ENCODE peak calls at places on chromosomes 7 and 10, in eight cellular contexts. J, E, K, O, U, F, L and R are unnamed samples.

GRCh38 chr7:100478966-100479660 is at the start of gene TSC22D4:
- DNase-seq in J (peak; percentile 91), E (peak; percentile 96), K (peak; percentile 96), O (peak; percentile 97), U (peak; percentile 83), F (peak; percentile 96), L (peak; percentile 95), R (peak; percentile 94)

GRCh38 chr7:96187735-96188622 is 133.9 kb downstream of the SLC25A13 start:
- DNase-seq in J (no peak), E (no peak), K (no peak), O (no peak), U (no peak), F (no peak), L (no peak), R (no peak)

GRCh38 chr10:84685047-84685660 is 356.8 kb downstream of the CCSER2 start:
- DNase-seq in J (peak; percentile 6), E (no peak), K (no peak), O (no peak), U (no peak), F (no peak), L (no peak), R (no peak)

GRCh38 chr10:6018422-6018821 is 41.1 kb upstream of the IL15RA start:
- DNase-seq in J (no peak), E (no peak), K (no peak), O (no peak), U (no peak), F (peak; percentile 31), L (peak; percentile 18), R (no peak)

GRCh38 chr10:123429631-123430257 is 236.4 kb upstream of the GPR26 start:
- DNase-seq in J (peak; percentile 13), E (no peak), K (no peak), O (no peak), U (no peak), F (no peak), L (no peak), R (no peak)

GRCh38 chr7:20778063-20778721 is 8.5 kb downstream of the SP8 start:
- DNase-seq in J (peak; percentile 3), E (no peak), K (no peak), O (peak; percentile 66), U (peak; percentile 79), F (no peak), L (peak; percentile 46), R (no peak)

GRCh38 chr7:158273138-158273651 is 314.4 kb downstream of the PTPRN2 start:
- DNase-seq in J (no peak), E (no peak), K (peak; percentile 1), O (no peak), U (no peak), F (no peak), L (no peak), R (peak; percentile 6)

GRCh38 chr10:93235686-93236085 is 162.0 kb downstream of the CYP26A1 start:
- DNase-seq in J (no peak), E (peak; percentile 55), K (no peak), O (no peak), U (no peak), F (peak; percentile 12), L (no peak), R (no peak)

GRCh38 chr10:91042069-91042468 is 121.2 kb upstream of the ANKRD1 start:
- DNase-seq in J (no peak), E (no peak), K (no peak), O (no peak), U (no peak), F (peak; percentile 26), L (no peak), R (no peak)

GRCh38 chr7:47500103-47500563 is 81.8 kb downstream of the TNS3 start:
- DNase-seq in J (no peak), E (no peak), K (no peak), O (no peak), U (peak; percentile 69), F (no peak), L (no peak), R (no peak)

GRCh38 chr10:90602815-90603600 is 254.8 kb downstream of the HTR7 start:
- DNase-seq in J (peak; percentile 73), E (no peak), K (no peak), O (no peak), U (no peak), F (peak; percentile 50), L (no peak), R (no peak)

GRCh38 chr10:26378763-26379361 is 59.3 kb upstream of the APBB1IP start:
- DNase-seq in J (no peak), E (no peak), K (no peak), O (no peak), U (no peak), F (peak; percentile 1), L (no peak), R (no peak)

GRCh38 chr10:28587970-28588290 is 55.0 kb downstream of the WAC start:
- DNase-seq in J (no peak), E (no peak), K (no peak), O (no peak), U (no peak), F (peak; percentile 84), L (no peak), R (no peak)

GRCh38 chr7:22675917-22676343 is 51.1 kb upstream of the IL6 start:
- DNase-seq in J (peak; percentile 48), E (no peak), K (no peak), O (no peak), U (no peak), F (peak; percentile 48), L (no peak), R (no peak)

GRCh38 chr7:142857625-142858024 is 2.7 kb downstream of the EPHB6 start:
- DNase-seq in J (no peak), E (no peak), K (no peak), O (no peak), U (no peak), F (no peak), L (no peak), R (no peak)

DNA sequence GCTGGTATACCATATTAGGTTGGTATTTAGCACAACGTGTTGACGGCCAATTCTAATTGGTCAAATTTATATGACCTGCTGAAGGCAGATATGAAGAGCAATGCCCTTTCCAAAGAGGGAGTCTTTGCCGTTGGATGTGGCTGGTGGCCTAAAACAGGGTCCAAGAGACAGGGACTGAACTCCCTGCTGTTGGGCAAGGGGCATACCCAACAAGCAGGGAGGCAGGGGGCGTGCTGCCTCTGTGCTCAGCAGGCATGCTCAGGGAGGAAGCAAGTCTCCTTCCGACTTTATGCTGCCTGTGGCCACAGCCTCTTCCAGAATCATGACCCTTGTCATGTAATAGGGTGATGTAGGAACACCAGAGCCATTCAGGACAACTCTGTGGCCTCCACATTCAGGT is 167.7 kb upstream of the NPVF start:
- DNase-seq in J (no peak), E (no peak), K (no peak), O (no peak), U (no peak), F (no peak), L (no peak), R (no peak)
- TF ChIP-seq CTCF in J (no peak), E (no peak), K (no peak), O (no peak), U (no peak), F (no peak), L (no peak), R (no peak)

GRCh38 chr10:4345842-4346241 is 480.2 kb upstream of the AKR1E2 start:
- DNase-seq in J (no peak), E (no peak), K (no peak), O (no peak), U (no peak), F (peak; percentile 51), L (no peak), R (no peak)

GRCh38 chr10:4343798-4344370 is 482.1 kb upstream of the AKR1E2 start:
- DNase-seq in J (no peak), E (no peak), K (no peak), O (no peak), U (no peak), F (no peak), L (no peak), R (no peak)

GRCh38 chr10:4346257-4346656 is 479.8 kb upstream of the AKR1E2 start:
- DNase-seq in J (no peak), E (no peak), K (no peak), O (no peak), U (no peak), F (peak; percentile 37), L (no peak), R (no peak)

GRCh38 chr10:4343091-4343490 is 482.9 kb upstream of the AKR1E2 start:
- DNase-seq in J (no peak), E (no peak), K (no peak), O (no peak), U (no peak), F (no peak), L (no peak), R (no peak)

GRCh38 chr10:4344544-4344994 is 481.4 kb upstream of the AKR1E2 start:
- DNase-seq in J (peak; percentile 100), E (peak; percentile 39), K (peak; percentile 88), O (peak; percentile 58), U (peak; percentile 51), F (peak; percentile 100), L (no peak), R (peak; percentile 58)
- TF ChIP-seq CTCF in J (peak; percentile 63), E (no peak), K (peak; percentile 48), O (no peak), U (no peak), F (peak; percentile 17), L (no peak), R (no peak)

GRCh38 chr7:105277341-105277740 is 111.4 kb downstream of the SRPK2 start:
- DNase-seq in J (peak; percentile 82), E (no peak), K (no peak), O (no peak), U (peak; percentile 47), F (peak; percentile 54), L (no peak), R (no peak)

GRCh38 chr7:105281966-105282365 is 106.8 kb downstream of the SRPK2 start:
- DNase-seq in J (no peak), E (no peak), K (no peak), O (no peak), U (no peak), F (no peak), L (no peak), R (no peak)

GRCh38 chr7:105278973-105279687 is 109.6 kb downstream of the SRPK2 start:
- DNase-seq in J (no peak), E (no peak), K (no peak), O (no peak), U (peak; percentile 21), F (no peak), L (no peak), R (no peak)

GRCh38 chr7:105278565-105278964 is 110.2 kb downstream of the SRPK2 start:
- DNase-seq in J (no peak), E (no peak), K (no peak), O (no peak), U (no peak), F (no peak), L (no peak), R (no peak)

DNA sequence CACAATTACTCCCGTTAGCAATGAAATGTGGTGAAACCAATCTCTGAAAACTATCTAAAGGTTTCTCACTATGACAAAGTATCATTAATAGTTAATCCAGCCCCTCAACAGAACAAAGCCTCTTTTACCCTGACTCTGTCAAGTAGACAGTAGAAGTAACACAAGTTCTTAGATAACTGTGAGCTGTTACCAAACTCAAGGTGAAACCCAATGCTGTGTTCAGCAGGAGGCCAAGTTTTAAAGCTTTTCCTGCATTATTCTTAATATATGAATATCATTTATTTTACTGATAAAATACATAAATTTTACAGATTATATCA is 109.1 kb downstream of the SRPK2 start:
- DNase-seq in J (no peak), E (no peak), K (no peak), O (no peak), U (no peak), F (no peak), L (no peak), R (no peak)
- TF ChIP-seq CTCF in J (no peak), E (no peak), K (no peak), O (no peak), U (no peak), F (no peak), L (no peak), R (no peak)

GRCh38 chr7:41891967-41892755 is 189.3 kb upstream of the INHBA start:
- DNase-seq in J (no peak), E (no peak), K (no peak), O (no peak), U (no peak), F (no peak), L (no peak), R (no peak)
- TF ChIP-seq CTCF in J (no peak), E (no peak), K (no peak), O (no peak), U (no peak), F (no peak), L (no peak), R (no peak)